ENCODE peak calls at places on chromosomes 11 and 22, in eight cellular contexts. V, F, Z, T, B, O, G and E are unnamed samples.

GRCh38 chr11:133745791-133746190 is 99.5 kb downstream of the SPATA19 start:
- DNase-seq in V (no peak), F (no peak), Z (no peak), T (no peak), B (no peak), O (no peak), G (no peak), E (no peak)

GRCh38 chr11:65305501-65306268 is 9.0 kb upstream of the CDC42EP2 start:
- DNase-seq in V (peak; percentile 53), F (no peak), Z (no peak), T (no peak), B (no peak), O (no peak), G (no peak), E (no peak)

GRCh38 chr11:66789097-66789890 is 53.9 kb upstream of the RCE1 start:
- DNase-seq in V (no peak), F (no peak), Z (no peak), T (no peak), B (no peak), O (no peak), G (no peak), E (no peak)

GRCh38 chr11:8333431-8334401 is 70.0 kb upstream of the LMO1 start:
- DNase-seq in V (no peak), F (no peak), Z (no peak), T (no peak), B (no peak), O (no peak), G (no peak), E (no peak)

GRCh38 chr11:68749061-68749491 is 2.2 kb downstream of the TESMIN start:
- DNase-seq in V (no peak), F (no peak), Z (no peak), T (no peak), B (no peak), O (peak; percentile 4), G (no peak), E (no peak)

GRCh38 chr22:23353696-23354095 is 173.4 kb downstream of the BCR start:
- DNase-seq in V (no peak), F (no peak), Z (no peak), T (no peak), B (no peak), O (no peak), G (no peak), E (no peak)

GRCh38 chr22:44309647-44310046 is 3.1 kb downstream of the SHISAL1 start:
- DNase-seq in V (no peak), F (no peak), Z (no peak), T (no peak), B (no peak), O (no peak), G (no peak), E (no peak)

GRCh38 chr11:107859459-107860239 is 1.1 kb upstream of the SLC35F2 start:
- DNase-seq in V (peak; percentile 79), F (peak; percentile 6), Z (no peak), T (no peak), B (no peak), O (no peak), G (peak; percentile 11), E (no peak)

GRCh38 chr11:33557201-33557600 is 143.4 kb downstream of the C11orf91 start:
- DNase-seq in V (no peak), F (no peak), Z (no peak), T (no peak), B (no peak), O (no peak), G (no peak), E (no peak)

GRCh38 chr22:37175414-37176144 is 12.5 kb downstream of the C1QTNF6 start:
- DNase-seq in V (no peak), F (no peak), Z (no peak), T (no peak), B (no peak), O (no peak), G (no peak), E (no peak)

GRCh38 chr11:86919557-86920210 is 35.5 kb downstream of the FZD4 start:
- DNase-seq in V (no peak), F (no peak), Z (no peak), T (peak; percentile 59), B (no peak), O (peak; percentile 43), G (peak; percentile 28), E (no peak)

GRCh38 chr11:122743949-122744876 is 88.7 kb downstream of the UBASH3B start:
- DNase-seq in V (peak; percentile 61), F (peak; percentile 55), Z (peak; percentile 90), T (no peak), B (peak; percentile 92), O (no peak), G (no peak), E (peak; percentile 55)

GRCh38 chr11:74949748-74950127 is 672 bp downstream of the SPCS2 start:
- DNase-seq in V (no peak), F (no peak), Z (no peak), T (no peak), B (no peak), O (no peak), G (no peak), E (no peak)

GRCh38 chr11:68667511-68668253 is 16.7 kb upstream of the GAL start:
- DNase-seq in V (no peak), F (no peak), Z (no peak), T (no peak), B (no peak), O (no peak), G (no peak), E (no peak)

GRCh38 chr11:118961591-118961990 is 5.5 kb downstream of the UPK2 start:
- DNase-seq in V (peak; percentile 33), F (no peak), Z (no peak), T (no peak), B (no peak), O (no peak), G (no peak), E (no peak)

GRCh38 chr11:71356904-71357303 is 91.3 kb downstream of the DHCR7 start:
- DNase-seq in V (no peak), F (no peak), Z (no peak), T (no peak), B (no peak), O (no peak), G (no peak), E (no peak)

GRCh38 chr22:19290400-19291217 is 910 bp downstream of the CLTCL1 start:
- DNase-seq in V (no peak), F (no peak), Z (no peak), T (no peak), B (peak; percentile 37), O (no peak), G (no peak), E (no peak)

DNA sequence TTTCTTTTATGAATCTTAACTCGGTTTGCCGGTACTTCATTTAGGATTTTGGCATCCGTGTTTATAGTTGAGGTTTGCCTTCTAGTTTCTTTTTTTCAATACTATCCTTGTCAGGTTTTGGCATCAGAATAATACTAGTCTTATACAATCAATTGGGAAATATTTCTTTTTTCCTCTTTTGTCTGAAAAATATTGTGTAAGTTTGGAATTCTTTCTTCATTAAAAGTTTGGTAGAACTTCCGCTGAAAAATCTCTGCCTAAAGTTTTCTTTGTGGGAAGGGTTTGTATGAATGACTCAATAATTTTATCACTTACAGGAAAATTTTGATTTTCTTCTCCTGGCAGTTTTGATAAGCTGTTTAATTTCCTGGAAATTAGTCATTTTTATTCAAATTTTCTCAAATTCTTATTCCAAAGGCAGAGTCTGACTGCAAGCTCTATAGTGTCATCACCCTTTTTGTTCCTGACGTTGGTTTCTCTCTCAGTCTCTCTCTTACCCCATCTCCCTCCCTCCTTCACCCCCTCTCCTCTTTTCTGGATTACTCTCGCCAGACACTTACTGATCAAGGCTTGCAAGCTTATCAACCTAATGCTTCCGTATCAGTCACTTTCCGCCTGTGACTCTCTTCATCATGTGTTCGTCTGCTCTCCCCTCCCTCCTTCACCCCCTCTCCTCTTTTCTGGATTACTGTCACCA is 555.7 kb downstream of the TBC1D22A start:
- DNase-seq in V (no peak), F (no peak), Z (no peak), T (no peak), B (no peak), O (no peak), G (no peak), E (no peak)
- H3K9me3 ChIP-seq in V (peaks cover 11% of the 10 kb centered on the region), F (peaks cover 6% of the 10 kb centered on the region), Z (peaks cover 7% of the 10 kb centered on the region), T (peaks cover 13% of the 10 kb centered on the region), B (peaks cover 7% of the 10 kb centered on the region), O (peaks cover 24% of the 10 kb centered on the region), G (peaks cover 35% of the 10 kb centered on the region), E (peaks cover 5% of the 10 kb centered on the region)

GRCh38 chr11:37390566-37390965 is 792.5 kb upstream of the RAG2 start:
- DNase-seq in V (no peak), F (no peak), Z (no peak), T (no peak), B (no peak), O (no peak), G (no peak), E (no peak)

DNA sequence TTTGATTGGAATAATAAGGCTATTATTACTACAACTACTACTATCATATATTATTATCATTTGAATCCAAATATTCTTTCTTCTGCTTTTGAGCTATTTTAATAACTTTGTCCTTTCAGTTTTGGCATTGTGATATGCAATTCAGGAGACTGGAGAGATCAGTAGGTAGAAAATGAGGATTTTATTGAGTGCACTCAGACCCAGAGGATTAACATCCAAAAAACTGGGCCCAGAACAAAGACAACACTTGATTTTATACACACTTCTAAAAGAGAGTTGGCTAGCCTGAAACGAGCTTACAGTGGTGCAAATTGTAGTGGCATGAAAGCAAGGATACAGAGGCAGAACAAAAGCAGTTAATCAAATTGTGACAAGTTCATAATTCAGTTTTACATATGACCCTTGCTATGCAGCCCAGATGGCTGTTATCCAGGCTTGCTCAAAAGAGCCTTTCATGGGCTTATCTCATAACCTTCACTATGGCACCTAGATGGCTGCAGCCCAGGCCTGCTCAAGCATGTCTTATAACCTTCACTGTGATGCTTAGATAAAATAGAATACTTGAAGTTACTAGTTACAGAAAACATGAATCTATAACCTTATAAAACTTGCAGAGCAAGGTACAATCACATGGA is 796.3 kb upstream of the RAG2 start:
- DNase-seq in V (no peak), F (no peak), Z (no peak), T (no peak), B (no peak), O (peak; percentile 12), G (no peak), E (no peak)
- H3K9me3 ChIP-seq in V (peaks cover 26% of the 10 kb centered on the region), F (peaks cover 7% of the 10 kb centered on the region), Z (peaks cover 7% of the 10 kb centered on the region), T (no peaks in the 10 kb centered on the region), B (peaks cover 5% of the 10 kb centered on the region), O (peaks cover 2% of the 10 kb centered on the region), G (peaks cover 40% of the 10 kb centered on the region), E (no peaks in the 10 kb centered on the region)

GRCh38 chr22:47269689-47270088 is 507.2 kb downstream of the TBC1D22A start:
- DNase-seq in V (no peak), F (no peak), Z (no peak), T (no peak), B (no peak), O (no peak), G (no peak), E (no peak)
- H3K9me3 ChIP-seq in V (peaks cover 3% of the 10 kb centered on the region), F (no peaks in the 10 kb centered on the region), Z (no peaks in the 10 kb centered on the region), T (peaks cover 7% of the 10 kb centered on the region), B (no peaks in the 10 kb centered on the region), O (peaks cover 51% of the 10 kb centered on the region), G (peaks cover 10% of the 10 kb centered on the region), E (no peaks in the 10 kb centered on the region)

GRCh38 chr11:60367896-60368295 is 10.4 kb upstream of the MS4A7 start:
- DNase-seq in V (no peak), F (no peak), Z (no peak), T (no peak), B (no peak), O (no peak), G (no peak), E (no peak)

GRCh38 chr11:60360621-60361020 is 17.7 kb upstream of the MS4A7 start:
- DNase-seq in V (no peak), F (no peak), Z (no peak), T (no peak), B (no peak), O (no peak), G (no peak), E (no peak)

GRCh38 chr11:60367009-60367408 is 11.3 kb upstream of the MS4A7 start:
- DNase-seq in V (no peak), F (no peak), Z (no peak), T (no peak), B (no peak), O (no peak), G (no peak), E (no peak)

GRCh38 chr11:60363542-60364525 is 14.5 kb upstream of the MS4A7 start:
- DNase-seq in V (peak; percentile 76), F (peak; percentile 37), Z (no peak), T (no peak), B (peak; percentile 45), O (peak; percentile 72), G (peak; percentile 50), E (peak; percentile 48)
- H3K9me3 ChIP-seq in V (no peaks in the 10 kb centered on the region), F (no peaks in the 10 kb centered on the region), Z (no peaks in the 10 kb centered on the region), T (peaks cover 15% of the 10 kb centered on the region), B (no peaks in the 10 kb centered on the region), O (peaks cover 3% of the 10 kb centered on the region), G (peaks cover 13% of the 10 kb centered on the region), E (no peaks in the 10 kb centered on the region)